ENCODE peak calls at places on chromosomes 7 and 10, in four cellular contexts. One of them, this sample, is unnamed.

GRCh38 chr7:8277394-8277982 is 15.5 kb upstream of the ICA1 start:
- DNase-seq in astrocyte: no peak
- DNase-seq in Peyer's patch: no peak
- DNase-seq in hepatocyte: peak
- DNase-seq in this sample: no peak

GRCh38 chr7:40329601-40330153 is 194.9 kb downstream of the SUGCT start:
- DNase-seq in astrocyte: peak
- DNase-seq in Peyer's patch: no peak
- DNase-seq in hepatocyte: peak
- DNase-seq in this sample: peak

GRCh38 chr7:151088856-151089699 is 2.8 kb downstream of the AGAP3 start:
- DNase-seq in astrocyte: peak
- DNase-seq in Peyer's patch: no peak
- DNase-seq in hepatocyte: peak
- DNase-seq in this sample: peak

GRCh38 chr10:86943316-86944030 is 13.9 kb downstream of the MMRN2 start:
- DNase-seq in astrocyte: no peak
- DNase-seq in Peyer's patch: peak
- DNase-seq in hepatocyte: no peak
- DNase-seq in this sample: no peak

GRCh38 chr7:129147723-129148122 is 3.2 kb downstream of the TSPAN33 start:
- DNase-seq in astrocyte: no peak
- DNase-seq in Peyer's patch: no peak
- DNase-seq in hepatocyte: no peak
- DNase-seq in this sample: no peak

GRCh38 chr7:22730921-22731654 is 4.1 kb downstream of the IL6 start:
- DNase-seq in astrocyte: peak
- DNase-seq in Peyer's patch: no peak
- DNase-seq in hepatocyte: no peak
- DNase-seq in this sample: peak

GRCh38 chr7:35593896-35594295 is 101.0 kb downstream of the HERPUD2 start:
- DNase-seq in astrocyte: no peak
- DNase-seq in Peyer's patch: no peak
- DNase-seq in hepatocyte: no peak
- DNase-seq in this sample: no peak

GRCh38 chr10:121886997-121887622 is 40.7 kb downstream of the ATE1 start:
- DNase-seq in astrocyte: peak
- DNase-seq in Peyer's patch: no peak
- DNase-seq in hepatocyte: peak
- DNase-seq in this sample: peak

GRCh38 chr7:41711283-41712064 is 8.6 kb upstream of the INHBA start:
- DNase-seq in astrocyte: no peak
- DNase-seq in Peyer's patch: no peak
- DNase-seq in hepatocyte: peak
- DNase-seq in this sample: no peak

GRCh38 chr10:104614245-104614831 is 26.8 kb upstream of the SORCS3 start:
- DNase-seq in astrocyte: no peak
- DNase-seq in Peyer's patch: no peak
- DNase-seq in hepatocyte: peak
- DNase-seq in this sample: peak

GRCh38 chr10:99660662-99661369 is 1.5 kb downstream of the ENTPD7 start:
- DNase-seq in astrocyte: peak
- DNase-seq in Peyer's patch: no peak
- DNase-seq in hepatocyte: no peak
- DNase-seq in this sample: no peak

GRCh38 chr10:44552716-44553115 is 167.8 kb upstream of the CXCL12 start:
- DNase-seq in astrocyte: no peak
- DNase-seq in Peyer's patch: no peak
- DNase-seq in hepatocyte: no peak
- DNase-seq in this sample: no peak

GRCh38 chr10:74208081-74208480 is 57.1 kb downstream of the ADK start:
- DNase-seq in astrocyte: no peak
- DNase-seq in Peyer's patch: no peak
- DNase-seq in hepatocyte: no peak
- DNase-seq in this sample: no peak

GRCh38 chr10:123704812-123705211 is 38.7 kb downstream of the GPR26 start:
- DNase-seq in astrocyte: no peak
- DNase-seq in Peyer's patch: no peak
- DNase-seq in hepatocyte: no peak
- DNase-seq in this sample: no peak

GRCh38 chr7:13496971-13497370 is 492.5 kb downstream of the ETV1 start:
- DNase-seq in astrocyte: peak
- DNase-seq in Peyer's patch: no peak
- DNase-seq in hepatocyte: no peak
- DNase-seq in this sample: no peak

GRCh38 chr10:7432884-7433726 is 22.3 kb upstream of the SFMBT2 start:
- DNase-seq in astrocyte: no peak
- DNase-seq in Peyer's patch: no peak
- DNase-seq in hepatocyte: peak
- DNase-seq in this sample: no peak

GRCh38 chr10:49131507-49132385 is 2.1 kb downstream of the FAM170B start:
- DNase-seq in astrocyte: no peak
- DNase-seq in Peyer's patch: no peak
- DNase-seq in hepatocyte: no peak
- DNase-seq in this sample: no peak

GRCh38 chr10:72499697-72500096 is 126.2 kb downstream of the MICU1 start:
- DNase-seq in astrocyte: no peak
- DNase-seq in Peyer's patch: no peak
- DNase-seq in hepatocyte: no peak
- DNase-seq in this sample: no peak

GRCh38 chr10:120466006-120466405 is 9.0 kb downstream of the PLPP4 start:
- DNase-seq in astrocyte: no peak
- DNase-seq in Peyer's patch: no peak
- DNase-seq in hepatocyte: no peak
- DNase-seq in this sample: no peak

GRCh38 chr10:14583252-14583651 is 191.4 kb downstream of the FAM107B start:
- DNase-seq in astrocyte: no peak
- DNase-seq in Peyer's patch: peak
- DNase-seq in hepatocyte: no peak
- DNase-seq in this sample: no peak

GRCh38 chr10:134205-134742 is 981 bp upstream of the ZMYND11 start:
- DNase-seq in astrocyte: no peak
- DNase-seq in Peyer's patch: no peak
- DNase-seq in hepatocyte: peak
- DNase-seq in this sample: no peak

GRCh38 chr7:149765399-149766121 is 7.8 kb downstream of the ZNF467 start:
- DNase-seq in astrocyte: no peak
- DNase-seq in Peyer's patch: no peak
- DNase-seq in hepatocyte: no peak
- DNase-seq in this sample: no peak

GRCh38 chr10:91420868-91421267 is 10.7 kb downstream of the HECTD2 start:
- DNase-seq in astrocyte: peak
- DNase-seq in Peyer's patch: no peak
- DNase-seq in hepatocyte: no peak
- DNase-seq in this sample: peak

GRCh38 chr7:33558961-33559710 is 346.2 kb upstream of the BMPER start:
- DNase-seq in astrocyte: no peak
- DNase-seq in Peyer's patch: no peak
- DNase-seq in hepatocyte: no peak
- DNase-seq in this sample: no peak

GRCh38 chr10:62690703-62691102 is 113.8 kb upstream of the ADO start:
- DNase-seq in astrocyte: peak
- DNase-seq in Peyer's patch: no peak
- DNase-seq in hepatocyte: no peak
- DNase-seq in this sample: no peak

GRCh38 chr10:85811405-85811804 is 555.2 kb downstream of the GRID1 start:
- DNase-seq in astrocyte: no peak
- DNase-seq in Peyer's patch: no peak
- DNase-seq in hepatocyte: no peak
- DNase-seq in this sample: no peak
- TF ChIP-seq CTCF in astrocyte: no peak
- TF ChIP-seq CTCF in Peyer's patch: no peak
- TF ChIP-seq CTCF in hepatocyte: no peak
- TF ChIP-seq CTCF in this sample: no peak

DNA sequence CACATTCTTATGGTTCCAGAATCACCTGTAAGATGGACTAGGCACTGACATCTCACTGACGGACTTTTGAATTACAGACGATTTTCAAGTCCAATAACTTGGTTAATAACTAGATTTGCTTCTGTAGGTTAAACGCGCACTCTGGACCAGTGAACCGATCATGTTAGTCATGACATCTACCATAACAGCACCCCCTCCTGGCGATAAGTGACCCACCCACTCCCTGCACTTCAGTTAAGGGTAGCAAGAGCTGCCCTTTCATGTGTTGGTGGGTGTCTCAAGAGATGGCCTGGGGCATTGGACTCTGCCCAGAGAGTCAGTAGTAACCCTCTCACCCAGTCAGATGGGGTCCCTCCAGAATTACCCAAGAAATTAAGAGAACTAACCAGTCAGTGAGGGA is 12.9 kb downstream of the GRM8 start:
- DNase-seq in astrocyte: no peak
- DNase-seq in Peyer's patch: no peak
- DNase-seq in hepatocyte: no peak
- DNase-seq in this sample: no peak
- TF ChIP-seq CTCF in astrocyte: no peak
- TF ChIP-seq CTCF in Peyer's patch: no peak
- TF ChIP-seq CTCF in hepatocyte: no peak
- TF ChIP-seq CTCF in this sample: no peak

DNA sequence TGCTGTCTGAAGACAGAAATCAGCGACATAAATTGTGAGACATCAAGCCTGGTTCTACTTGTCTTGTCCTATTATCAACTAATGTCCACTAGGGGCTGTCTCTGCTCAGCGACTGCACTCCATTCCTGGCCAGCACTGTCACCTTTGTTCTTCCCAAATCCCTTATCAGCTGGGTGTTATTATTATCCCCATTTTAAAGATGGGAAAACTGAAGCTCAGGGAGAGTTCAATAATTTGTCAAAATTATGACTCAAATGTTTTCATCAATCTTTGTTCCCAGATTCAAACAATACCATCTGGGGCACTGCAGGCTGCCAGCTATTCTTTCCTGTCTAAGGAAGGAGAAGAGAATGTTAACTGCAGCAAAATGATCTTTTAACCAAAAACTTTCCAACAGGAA is 431.6 kb upstream of the NFE2L3 start:
- DNase-seq in astrocyte: no peak
- DNase-seq in Peyer's patch: no peak
- DNase-seq in hepatocyte: no peak
- DNase-seq in this sample: no peak
- TF ChIP-seq CTCF in astrocyte: no peak
- TF ChIP-seq CTCF in Peyer's patch: peak
- TF ChIP-seq CTCF in hepatocyte: peak
- TF ChIP-seq CTCF in this sample: no peak

GRCh38 chr7:118563311-118563710 is 338.8 kb downstream of the ANKRD7 start:
- DNase-seq in astrocyte: no peak
- DNase-seq in Peyer's patch: no peak
- DNase-seq in hepatocyte: no peak
- DNase-seq in this sample: no peak
- TF ChIP-seq CTCF in astrocyte: no peak
- TF ChIP-seq CTCF in Peyer's patch: no peak
- TF ChIP-seq CTCF in hepatocyte: no peak
- TF ChIP-seq CTCF in this sample: no peak

DNA sequence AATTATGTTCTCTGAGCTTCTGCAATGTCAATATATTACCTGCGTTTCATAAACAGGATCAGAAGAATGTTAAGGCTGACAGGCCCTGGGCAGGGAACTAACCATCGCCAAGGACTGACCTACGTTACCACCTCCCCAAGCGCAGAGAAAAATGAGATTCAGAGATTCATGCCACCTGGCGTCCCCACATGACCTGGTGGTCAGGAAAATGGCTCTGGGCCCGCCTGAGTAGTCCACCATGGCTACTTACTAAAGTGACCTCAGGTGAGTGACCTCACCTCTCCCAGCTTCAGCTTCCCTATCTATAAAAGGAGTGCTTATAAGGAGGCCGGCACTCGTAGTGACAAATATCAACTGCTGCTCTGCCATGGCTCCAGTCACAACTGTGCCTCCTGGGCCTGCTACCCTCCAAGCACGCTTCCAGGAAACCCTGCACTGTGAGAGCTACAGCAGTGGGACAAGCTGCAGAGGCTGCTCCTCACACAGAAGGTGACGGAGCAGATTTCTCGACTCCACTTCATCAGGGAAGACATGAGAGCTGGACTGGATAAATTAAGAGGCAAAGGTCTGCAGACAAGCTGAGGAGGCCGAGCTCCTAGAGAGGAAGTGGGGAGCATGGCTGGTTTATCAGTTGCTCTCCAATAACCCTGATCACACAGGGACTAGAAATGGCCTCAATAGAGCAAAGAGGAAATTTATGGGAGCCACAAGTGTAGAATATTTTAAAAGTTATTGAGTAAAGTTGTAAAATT is 103.0 kb downstream of the RNF216 start:
- DNase-seq in astrocyte: no peak
- DNase-seq in Peyer's patch: no peak
- DNase-seq in hepatocyte: no peak
- DNase-seq in this sample: no peak
- TF ChIP-seq CTCF in astrocyte: no peak
- TF ChIP-seq CTCF in Peyer's patch: no peak
- TF ChIP-seq CTCF in hepatocyte: no peak
- TF ChIP-seq CTCF in this sample: peak

GRCh38 chr7:156560075-156560474 is 80.5 kb upstream of the RNF32 start:
- DNase-seq in astrocyte: no peak
- DNase-seq in Peyer's patch: no peak
- DNase-seq in hepatocyte: no peak
- DNase-seq in this sample: no peak
- TF ChIP-seq CTCF in astrocyte: peak
- TF ChIP-seq CTCF in Peyer's patch: peak
- TF ChIP-seq CTCF in hepatocyte: peak
- TF ChIP-seq CTCF in this sample: peak

GRCh38 chr7:64180989-64181388 is 26.0 kb upstream of the ZNF735 start:
- DNase-seq in astrocyte: no peak
- DNase-seq in Peyer's patch: no peak
- DNase-seq in hepatocyte: no peak
- DNase-seq in this sample: no peak
- TF ChIP-seq CTCF in astrocyte: no peak
- TF ChIP-seq CTCF in Peyer's patch: no peak
- TF ChIP-seq CTCF in hepatocyte: no peak
- TF ChIP-seq CTCF in this sample: peak

DNA sequence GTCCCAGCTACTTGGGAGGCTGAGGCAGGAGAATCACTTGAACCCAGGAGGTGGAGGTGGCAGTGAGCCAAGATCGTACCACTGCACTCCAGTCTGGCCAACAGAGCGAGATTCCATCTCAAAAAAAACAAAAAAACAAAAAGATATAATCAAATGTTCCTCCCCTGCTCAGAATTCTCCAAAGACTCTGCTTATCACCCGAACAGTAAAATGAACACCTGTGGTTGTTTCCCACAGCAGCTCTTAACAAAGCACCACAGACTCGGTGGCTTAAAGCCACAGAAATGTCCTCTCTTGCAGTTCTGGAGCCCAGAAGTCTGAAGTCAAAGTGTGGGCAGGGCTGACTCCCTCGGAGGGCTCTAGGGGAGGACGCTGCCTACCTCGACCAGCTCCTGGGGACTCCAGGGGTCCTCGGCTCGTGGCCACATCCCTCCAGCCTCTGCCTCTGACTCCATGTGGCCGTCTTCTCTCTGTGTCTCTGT is 4.1 kb upstream of the INTS1 start:
- DNase-seq in astrocyte: no peak
- DNase-seq in Peyer's patch: no peak
- DNase-seq in hepatocyte: no peak
- DNase-seq in this sample: no peak
- TF ChIP-seq CTCF in astrocyte: no peak
- TF ChIP-seq CTCF in Peyer's patch: no peak
- TF ChIP-seq CTCF in hepatocyte: no peak
- TF ChIP-seq CTCF in this sample: no peak